ENCODE peak calls at places on chromosomes 7 and 10, in ten cellular contexts. One of them, this sample, is unnamed.

GRCh38 chr7:124702385-124702784 is 63.2 kb downstream of the GPR37 start:
- DNase-seq in left ventricle myocardium inferior: no peak
- DNase-seq in activated CD4-positive, alpha-beta T cell treated with anti-CD3 and anti-CD28 coated beads, Interleukin-2, amount 50 U/mL, for 24 hours: no peak
- DNase-seq in HS-27A: no peak
- DNase-seq in T-helper 2 cell: no peak
- DNase-seq in CD4-positive, alpha-beta T cell: no peak
- DNase-seq in CD8-positive, alpha-beta T cell: no peak
- DNase-seq in ELF-1: no peak
- DNase-seq in HEK293T: no peak
- DNase-seq in posterior vena cava: no peak
- DNase-seq in this sample: no peak

GRCh38 chr10:126570631-126571170 is 99.8 kb downstream of the C10orf90 start:
- DNase-seq in left ventricle myocardium inferior: no peak
- DNase-seq in activated CD4-positive, alpha-beta T cell treated with anti-CD3 and anti-CD28 coated beads, Interleukin-2, amount 50 U/mL, for 24 hours: no peak
- DNase-seq in HS-27A: no peak
- DNase-seq in T-helper 2 cell: no peak
- DNase-seq in CD4-positive, alpha-beta T cell: no peak
- DNase-seq in CD8-positive, alpha-beta T cell: no peak
- DNase-seq in ELF-1: no peak
- DNase-seq in HEK293T: no peak
- DNase-seq in posterior vena cava: no peak
- DNase-seq in this sample: no peak

GRCh38 chr7:132650498-132650897 is 74.2 kb upstream of the PLXNA4 start:
- DNase-seq in left ventricle myocardium inferior: no peak
- DNase-seq in activated CD4-positive, alpha-beta T cell treated with anti-CD3 and anti-CD28 coated beads, Interleukin-2, amount 50 U/mL, for 24 hours: no peak
- DNase-seq in HS-27A: no peak
- DNase-seq in T-helper 2 cell: no peak
- DNase-seq in CD4-positive, alpha-beta T cell: no peak
- DNase-seq in CD8-positive, alpha-beta T cell: no peak
- DNase-seq in ELF-1: peak; percentile 69
- DNase-seq in HEK293T: no peak
- DNase-seq in posterior vena cava: no peak
- DNase-seq in this sample: peak; percentile 65

GRCh38 chr7:19146699-19147098 is 1.5 kb upstream of the FERD3L start:
- DNase-seq in left ventricle myocardium inferior: no peak
- DNase-seq in activated CD4-positive, alpha-beta T cell treated with anti-CD3 and anti-CD28 coated beads, Interleukin-2, amount 50 U/mL, for 24 hours: no peak
- DNase-seq in HS-27A: no peak
- DNase-seq in T-helper 2 cell: no peak
- DNase-seq in CD4-positive, alpha-beta T cell: no peak
- DNase-seq in CD8-positive, alpha-beta T cell: no peak
- DNase-seq in ELF-1: peak; percentile 2
- DNase-seq in HEK293T: peak; percentile 11
- DNase-seq in posterior vena cava: no peak
- DNase-seq in this sample: peak; percentile 63

GRCh38 chr7:38863609-38864291 is 45.2 kb downstream of the VPS41 start:
- DNase-seq in left ventricle myocardium inferior: no peak
- DNase-seq in activated CD4-positive, alpha-beta T cell treated with anti-CD3 and anti-CD28 coated beads, Interleukin-2, amount 50 U/mL, for 24 hours: no peak
- DNase-seq in HS-27A: no peak
- DNase-seq in T-helper 2 cell: no peak
- DNase-seq in CD4-positive, alpha-beta T cell: no peak
- DNase-seq in CD8-positive, alpha-beta T cell: no peak
- DNase-seq in ELF-1: peak; percentile 17
- DNase-seq in HEK293T: no peak
- DNase-seq in posterior vena cava: no peak
- DNase-seq in this sample: no peak

GRCh38 chr10:113499066-113499465 is 53.8 kb upstream of the HABP2 start:
- DNase-seq in left ventricle myocardium inferior: no peak
- DNase-seq in activated CD4-positive, alpha-beta T cell treated with anti-CD3 and anti-CD28 coated beads, Interleukin-2, amount 50 U/mL, for 24 hours: no peak
- DNase-seq in HS-27A: no peak
- DNase-seq in T-helper 2 cell: no peak
- DNase-seq in CD4-positive, alpha-beta T cell: no peak
- DNase-seq in CD8-positive, alpha-beta T cell: no peak
- DNase-seq in ELF-1: no peak
- DNase-seq in HEK293T: no peak
- DNase-seq in posterior vena cava: no peak
- DNase-seq in this sample: no peak

GRCh38 chr7:90666186-90666585 is 70.1 kb downstream of the CDK14 start:
- DNase-seq in left ventricle myocardium inferior: peak; percentile 29
- DNase-seq in activated CD4-positive, alpha-beta T cell treated with anti-CD3 and anti-CD28 coated beads, Interleukin-2, amount 50 U/mL, for 24 hours: no peak
- DNase-seq in HS-27A: no peak
- DNase-seq in T-helper 2 cell: no peak
- DNase-seq in CD4-positive, alpha-beta T cell: no peak
- DNase-seq in CD8-positive, alpha-beta T cell: no peak
- DNase-seq in ELF-1: no peak
- DNase-seq in HEK293T: no peak
- DNase-seq in posterior vena cava: no peak
- DNase-seq in this sample: peak; percentile 27

GRCh38 chr10:110706690-110707098 is 62.6 kb downstream of the RBM20 start:
- DNase-seq in left ventricle myocardium inferior: no peak
- DNase-seq in activated CD4-positive, alpha-beta T cell treated with anti-CD3 and anti-CD28 coated beads, Interleukin-2, amount 50 U/mL, for 24 hours: no peak
- DNase-seq in HS-27A: peak; percentile 54
- DNase-seq in T-helper 2 cell: no peak
- DNase-seq in CD4-positive, alpha-beta T cell: no peak
- DNase-seq in CD8-positive, alpha-beta T cell: no peak
- DNase-seq in ELF-1: peak; percentile 63
- DNase-seq in HEK293T: no peak
- DNase-seq in posterior vena cava: no peak
- DNase-seq in this sample: peak; percentile 60

GRCh38 chr7:80499350-80499955 is 12.4 kb downstream of the GNAT3 start:
- DNase-seq in left ventricle myocardium inferior: peak; percentile 22
- DNase-seq in activated CD4-positive, alpha-beta T cell treated with anti-CD3 and anti-CD28 coated beads, Interleukin-2, amount 50 U/mL, for 24 hours: no peak
- DNase-seq in HS-27A: peak; percentile 86
- DNase-seq in T-helper 2 cell: no peak
- DNase-seq in CD4-positive, alpha-beta T cell: no peak
- DNase-seq in CD8-positive, alpha-beta T cell: no peak
- DNase-seq in ELF-1: peak; percentile 56
- DNase-seq in HEK293T: no peak
- DNase-seq in posterior vena cava: peak; percentile 81
- DNase-seq in this sample: peak; percentile 95

GRCh38 chr7:66353547-66353946 is 148.4 kb downstream of the TPST1 start:
- DNase-seq in left ventricle myocardium inferior: no peak
- DNase-seq in activated CD4-positive, alpha-beta T cell treated with anti-CD3 and anti-CD28 coated beads, Interleukin-2, amount 50 U/mL, for 24 hours: no peak
- DNase-seq in HS-27A: no peak
- DNase-seq in T-helper 2 cell: no peak
- DNase-seq in CD4-positive, alpha-beta T cell: no peak
- DNase-seq in CD8-positive, alpha-beta T cell: no peak
- DNase-seq in ELF-1: no peak
- DNase-seq in HEK293T: no peak
- DNase-seq in posterior vena cava: no peak
- DNase-seq in this sample: peak; percentile 82

GRCh38 chr7:4699897-4700296 is 17.8 kb downstream of the FOXK1 start:
- DNase-seq in left ventricle myocardium inferior: no peak
- DNase-seq in activated CD4-positive, alpha-beta T cell treated with anti-CD3 and anti-CD28 coated beads, Interleukin-2, amount 50 U/mL, for 24 hours: no peak
- DNase-seq in HS-27A: no peak
- DNase-seq in T-helper 2 cell: no peak
- DNase-seq in CD4-positive, alpha-beta T cell: no peak
- DNase-seq in CD8-positive, alpha-beta T cell: no peak
- DNase-seq in ELF-1: no peak
- DNase-seq in HEK293T: no peak
- DNase-seq in posterior vena cava: no peak
- DNase-seq in this sample: no peak

GRCh38 chr7:128937647-128938523 is at the start of gene IRF5:
- DNase-seq in left ventricle myocardium inferior: peak; percentile 56
- DNase-seq in activated CD4-positive, alpha-beta T cell treated with anti-CD3 and anti-CD28 coated beads, Interleukin-2, amount 50 U/mL, for 24 hours: no peak
- DNase-seq in HS-27A: no peak
- DNase-seq in T-helper 2 cell: no peak
- DNase-seq in CD4-positive, alpha-beta T cell: no peak
- DNase-seq in CD8-positive, alpha-beta T cell: no peak
- DNase-seq in ELF-1: no peak
- DNase-seq in HEK293T: no peak
- DNase-seq in posterior vena cava: peak; percentile 90
- DNase-seq in this sample: no peak

GRCh38 chr7:151472644-151473380 is 32.9 kb upstream of the CRYGN start:
- DNase-seq in left ventricle myocardium inferior: no peak
- DNase-seq in activated CD4-positive, alpha-beta T cell treated with anti-CD3 and anti-CD28 coated beads, Interleukin-2, amount 50 U/mL, for 24 hours: no peak
- DNase-seq in HS-27A: no peak
- DNase-seq in T-helper 2 cell: no peak
- DNase-seq in CD4-positive, alpha-beta T cell: no peak
- DNase-seq in CD8-positive, alpha-beta T cell: no peak
- DNase-seq in ELF-1: no peak
- DNase-seq in HEK293T: no peak
- DNase-seq in posterior vena cava: no peak
- DNase-seq in this sample: peak; percentile 71

This sample was measured in fibroblast of pulmonary artery.